ENCODE peak calls at places on chromosomes 1 and 21, in ten cellular contexts. G is CD8-positive, alpha-beta T cell; N is PC-3; D is tibial nerve; M is transverse colon; R is HCT116; Z is CD4-positive, alpha-beta memory T cell; K is mesendoderm; F is vagina; S is cardiac muscle cell. L is an unnamed sample. For H3K27me3, the result is how much of the 10 kb centered on the place peaks cover.

GRCh38 chr1:196896355-196896754 is 8.5 kb downstream of the CFHR4 start:
- DNase-seq in D (no peak), S (no peak), M (no peak), K (no peak), R (no peak), N (no peak), F (no peak), G (no peak), Z (no peak), L (no peak)

GRCh38 chr1:201850053-201850397 is 21.1 kb downstream of the IPO9 start:
- DNase-seq in G (no peak), R (no peak), S (peak), D (no peak), N (peak), Z (no peak), F (no peak), K (peak), M (no peak), L (no peak)

GRCh38 chr1:22275211-22275610 is 132.3 kb upstream of the WNT4 start:
- DNase-seq in Z (no peak), D (no peak), S (no peak), G (no peak), M (no peak), F (no peak), K (no peak), N (peak), R (no peak), L (no peak)

GRCh38 chr1:234934611-234935033 is 194.0 kb downstream of the TOMM20 start:
- DNase-seq in D (no peak), Z (no peak), G (no peak), N (peak), S (peak), K (no peak), F (no peak), R (no peak), M (no peak), L (peak)

GRCh38 chr1:89945852-89946476 is 48.9 kb upstream of the ZNF326 start:
- DNase-seq in Z (no peak), F (no peak), G (no peak), R (peak), D (no peak), K (no peak), N (peak), M (no peak), S (peak), L (no peak)

GRCh38 chr1:183936791-183937190 is 100.7 kb downstream of the COLGALT2 start:
- DNase-seq in N (no peak), M (no peak), Z (no peak), S (no peak), D (no peak), R (no peak), K (no peak), G (no peak), F (no peak), L (no peak)

GRCh38 chr1:11692899-11693590 is 1.5 kb downstream of the DRAXIN start:
- DNase-seq in N (peak), F (no peak), G (peak), R (peak), D (no peak), Z (peak), K (no peak), S (peak), M (peak), L (no peak)

GRCh38 chr1:44616991-44617702 is 57.1 kb downstream of the TMEM53 start:
- DNase-seq in Z (no peak), D (no peak), F (no peak), K (peak), N (no peak), M (peak), S (peak), R (no peak), G (no peak), L (no peak)

GRCh38 chr1:115466433-115466832 is 128.4 kb upstream of the NGF start:
- DNase-seq in R (no peak), M (no peak), Z (no peak), K (peak), D (no peak), F (no peak), N (no peak), G (no peak), S (peak), L (no peak)

GRCh38 chr1:235011064-235011598 is 117.5 kb downstream of the TOMM20 start:
- DNase-seq in D (no peak), R (no peak), Z (peak), K (no peak), M (no peak), S (no peak), G (no peak), F (no peak), N (no peak), L (no peak)

GRCh38 chr1:2334366-2334765 is 57.0 kb downstream of the MORN1 start:
- DNase-seq in R (no peak), F (no peak), N (no peak), D (no peak), Z (no peak), G (no peak), S (no peak), K (no peak), M (no peak), L (no peak)

GRCh38 chr1:116772648-116773045 is 18.4 kb downstream of the CD2 start:
- DNase-seq in G (no peak), S (peak), M (no peak), K (no peak), Z (no peak), N (peak), F (no peak), D (no peak), R (no peak), L (no peak)

GRCh38 chr1:42761567-42761966 is 5.3 kb downstream of the P3H1 start:
- DNase-seq in S (no peak), N (no peak), R (no peak), F (no peak), G (no peak), D (no peak), K (no peak), M (no peak), Z (no peak), L (no peak)

GRCh38 chr1:21165076-21165475 is 11.6 kb downstream of the EIF4G3 start:
- DNase-seq in D (no peak), M (no peak), G (no peak), S (peak), R (no peak), Z (no peak), K (no peak), N (no peak), F (no peak), L (no peak)

GRCh38 chr1:12620931-12621330 is 2.9 kb upstream of the DHRS3 start:
- DNase-seq in D (no peak), Z (no peak), G (no peak), K (no peak), F (no peak), N (no peak), M (no peak), R (no peak), S (no peak), L (no peak)

GRCh38 chr1:31771891-31772668 is 7.9 kb upstream of the ADGRB2 start:
- DNase-seq in G (no peak), R (no peak), Z (peak), N (peak), F (no peak), M (no peak), D (no peak), S (peak), K (no peak), L (no peak)

GRCh38 chr1:147843486-147843885 is 59.1 kb upstream of the GJA8 start:
- DNase-seq in Z (no peak), K (no peak), N (no peak), M (no peak), S (no peak), D (no peak), G (no peak), F (no peak), R (no peak), L (no peak)

GRCh38 chr1:228082975-228083870 is 715 bp downstream of the ARF1 start:
- DNase-seq in R (no peak), F (no peak), S (peak), Z (no peak), G (no peak), D (peak), K (peak), M (peak), N (peak), L (no peak)

GRCh38 chr1:226589008-226589733 is 40.6 kb downstream of the STUM start:
- DNase-seq in S (peak), R (no peak), M (no peak), N (no peak), G (no peak), K (no peak), F (no peak), D (no peak), Z (no peak), L (no peak)

DNA sequence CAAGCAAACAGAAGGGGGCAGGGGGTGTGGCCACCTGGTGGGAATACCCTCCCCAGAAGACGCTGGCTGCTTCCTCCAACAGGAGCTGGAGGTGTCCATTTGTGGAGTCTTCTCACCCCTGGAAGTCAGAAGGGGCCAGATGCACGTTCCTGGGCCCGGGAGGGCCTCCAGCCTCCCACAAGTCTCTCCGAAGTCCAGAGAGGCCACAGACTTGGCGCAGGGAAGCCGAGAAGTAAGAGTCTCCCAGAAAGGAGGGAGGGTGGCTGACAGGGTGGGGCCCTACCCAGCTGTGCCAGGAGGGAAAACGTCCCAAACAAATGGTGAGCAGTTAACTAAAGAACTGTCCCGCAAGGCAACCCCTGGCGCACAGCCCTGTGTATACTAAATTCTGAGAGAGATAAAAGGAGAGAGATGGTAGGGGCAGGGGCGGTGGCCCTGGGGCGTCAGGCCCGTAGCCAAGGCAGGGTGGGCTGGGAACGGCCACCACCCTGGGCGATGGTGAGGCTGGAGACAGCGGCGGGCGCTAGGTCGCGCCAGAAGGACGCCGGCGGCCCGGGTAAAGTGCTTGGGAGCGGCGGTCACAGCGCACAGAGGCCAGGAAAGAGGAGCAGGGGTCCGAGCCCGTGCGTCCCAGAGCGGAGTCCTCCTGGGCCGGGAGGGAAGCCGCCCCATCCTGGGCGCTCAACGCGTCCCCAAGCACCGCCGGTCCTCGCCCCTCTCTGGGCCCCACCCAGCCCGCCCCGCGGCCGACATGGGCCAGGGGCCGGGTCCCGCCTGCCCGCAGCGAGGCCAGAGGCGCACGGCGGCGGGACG is 1.2 kb downstream of the CHD5 start:
- DNase-seq in S (no peak), N (no peak), D (no peak), K (peak), M (no peak), F (no peak), Z (no peak), G (no peak), R (no peak), L (no peak)
- H3K27me3 ChIP-seq in S (half or more), N (under half), D (half or more), K (under half), M (half or more), F (under half), Z (under half), G (under half), R (under half), L (under half)

GRCh38 chr21:28252923-28253322 is 739.8 kb downstream of the LTN1 start:
- DNase-seq in M (no peak), D (no peak), F (no peak), Z (no peak), R (no peak), G (no peak), K (no peak), S (no peak), N (no peak), L (no peak)
- H3K27ac ChIP-seq in M (no peak), D (no peak), F (no peak), Z (no peak), R (no peak), G (no peak), K (no peak), S (no peak), N (no peak), L (no peak)

GRCh38 chr21:18673789-18674188 is 270.2 kb upstream of the TMPRSS15 start:
- DNase-seq in S (no peak), Z (no peak), N (no peak), R (no peak), D (no peak), F (no peak), K (no peak), M (no peak), G (no peak), L (no peak)

GRCh38 chr21:18677632-18678031 is 274.0 kb upstream of the TMPRSS15 start:
- DNase-seq in K (no peak), N (no peak), D (no peak), S (no peak), G (no peak), R (no peak), M (no peak), Z (no peak), F (no peak), L (no peak)
- H3K27me3 ChIP-seq in K (under half), N (under half), D (under half), S (under half), G (under half), R (under half), M (under half), Z (under half), F (under half), L (under half)

DNA sequence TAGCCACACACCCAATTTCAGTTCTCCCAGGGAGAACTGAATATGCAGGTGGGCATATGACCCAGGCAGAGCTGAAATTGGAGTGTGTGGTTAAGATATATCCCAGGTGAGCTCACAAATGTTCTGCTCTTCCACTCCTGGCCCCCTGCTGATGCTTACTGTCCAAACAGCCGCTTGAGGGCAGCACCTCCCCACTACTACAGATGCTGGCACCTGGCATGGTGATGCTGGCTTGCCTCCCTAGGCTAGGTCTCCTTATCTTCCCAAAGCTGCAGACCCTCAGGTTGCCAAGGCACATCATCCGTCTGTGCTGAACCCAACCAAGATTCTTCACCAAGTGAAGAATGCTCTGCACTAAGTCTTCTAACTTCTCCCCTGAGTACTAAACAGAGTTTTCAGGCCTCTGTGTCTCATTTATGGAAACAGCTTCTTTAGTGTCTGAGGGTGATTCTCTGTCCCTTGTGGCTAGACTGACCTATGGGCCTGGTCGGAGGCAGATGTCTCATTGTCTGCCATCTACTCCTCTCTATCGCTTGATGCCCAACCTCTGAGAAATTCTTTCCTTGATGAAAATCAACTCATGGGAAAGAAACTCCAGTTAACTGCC is 27.2 kb downstream of the XCL1 start:
- DNase-seq in N (peak), G (peak), K (peak), M (peak), D (peak), R (peak), F (no peak), Z (peak), S (peak), L (peak)
- H3K27ac ChIP-seq in N (no peak), G (no peak), K (no peak), M (no peak), D (no peak), R (no peak), F (no peak), Z (no peak), S (peak), L (no peak)

GRCh38 chr1:206946261-206946660 is at the start of gene PIGR:
- DNase-seq in F (no peak), M (peak), D (no peak), Z (no peak), G (no peak), K (no peak), S (no peak), R (no peak), N (no peak), L (no peak)
- H3K27me3 ChIP-seq in F (under half), M (under half), D (under half), Z (under half), G (under half), K (under half), S (under half), R (under half), N (under half), L (under half)

GRCh38 chr1:74679811-74680210 is 6.2 kb upstream of the ERICH3 start:
- DNase-seq in Z (no peak), S (no peak), N (peak), F (no peak), R (no peak), G (no peak), M (no peak), D (no peak), K (no peak), L (no peak)

GRCh38 chr1:74673351-74674111 is at the start of gene ERICH3:
- DNase-seq in K (peak), G (no peak), F (no peak), R (no peak), M (no peak), N (no peak), S (peak), D (no peak), Z (no peak), L (no peak)

DNA sequence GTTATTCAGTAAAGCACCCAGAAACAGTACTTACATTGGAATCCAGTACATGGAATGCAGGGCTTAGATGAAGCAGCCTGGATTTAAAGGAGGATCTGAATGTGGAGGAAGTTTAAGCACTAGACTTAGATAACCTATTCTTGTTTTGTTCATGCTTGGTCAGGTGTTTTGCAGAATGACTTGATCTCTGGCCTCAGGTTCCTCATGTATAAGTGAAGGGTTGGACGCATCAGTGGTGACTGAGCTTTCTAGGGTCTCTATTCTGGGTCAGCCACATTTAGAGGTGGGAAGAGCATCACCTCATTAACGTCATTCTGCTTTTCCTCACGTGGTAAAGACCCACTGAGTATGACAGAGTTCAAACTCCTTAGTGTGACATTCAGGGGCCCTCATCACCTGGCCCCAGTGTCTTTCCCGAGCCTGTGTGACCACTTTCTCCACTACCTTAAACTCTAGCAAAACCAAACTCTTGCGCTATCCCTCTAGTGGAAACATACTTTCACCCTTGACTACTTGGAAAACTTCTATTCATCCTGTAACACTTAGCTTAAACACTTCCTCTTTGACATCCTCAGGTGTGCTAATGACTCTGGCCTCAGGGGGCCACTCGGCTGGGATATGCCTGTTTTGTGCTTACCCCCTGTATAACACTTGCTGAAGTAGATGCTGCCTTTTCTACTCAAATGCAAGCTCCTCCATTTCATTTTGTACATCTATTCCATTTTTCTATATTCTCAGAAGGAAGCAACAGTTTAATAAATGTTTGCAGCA is 871 bp upstream of the ERICH3 start:
- DNase-seq in K (peak), G (no peak), Z (no peak), S (no peak), N (no peak), R (no peak), M (no peak), D (no peak), F (no peak), L (no peak)
- H3K27ac ChIP-seq in K (no peak), G (no peak), Z (no peak), S (no peak), N (no peak), R (no peak), M (no peak), D (no peak), F (no peak), L (no peak)

DNA sequence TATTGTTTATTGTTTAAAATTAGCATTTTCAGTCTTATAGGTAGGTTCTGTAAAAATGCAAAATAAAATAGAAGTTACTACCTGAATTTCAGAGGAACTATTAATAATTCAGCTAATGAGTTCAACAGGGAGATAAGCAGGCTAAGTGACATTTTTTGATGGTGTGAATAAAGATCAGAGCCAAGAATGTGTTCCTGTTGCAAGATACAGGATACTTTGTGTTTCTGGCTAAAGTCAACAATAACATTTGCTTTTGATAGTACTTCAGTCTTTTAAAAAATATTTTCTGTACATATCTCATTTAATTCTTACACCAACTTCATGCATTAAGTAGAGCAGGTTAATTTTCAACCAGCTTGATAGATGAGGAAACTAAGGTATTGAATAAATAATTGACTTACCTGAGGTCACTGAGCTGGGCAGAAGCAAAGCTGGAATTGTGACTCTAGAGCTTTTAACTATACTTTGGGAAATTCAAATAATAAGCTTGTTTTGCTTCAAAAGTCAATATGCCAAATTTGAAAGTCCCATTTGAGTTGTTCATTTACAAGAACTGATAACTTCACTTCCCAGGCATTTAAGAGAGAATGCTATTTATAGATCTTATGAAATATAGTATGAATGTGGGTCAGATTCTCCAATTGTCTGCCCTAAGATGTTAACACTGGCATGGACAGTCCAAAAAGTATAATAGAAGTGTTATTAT is 6.0 kb downstream of the GORAB start:
- DNase-seq in R (no peak), F (no peak), D (no peak), G (no peak), M (no peak), N (no peak), K (no peak), S (peak), Z (no peak), L (no peak)
- H3K27me3 ChIP-seq in R (under half), F (under half), D (under half), G (under half), M (under half), N (under half), K (under half), S (under half), Z (under half), L (under half)

DNA sequence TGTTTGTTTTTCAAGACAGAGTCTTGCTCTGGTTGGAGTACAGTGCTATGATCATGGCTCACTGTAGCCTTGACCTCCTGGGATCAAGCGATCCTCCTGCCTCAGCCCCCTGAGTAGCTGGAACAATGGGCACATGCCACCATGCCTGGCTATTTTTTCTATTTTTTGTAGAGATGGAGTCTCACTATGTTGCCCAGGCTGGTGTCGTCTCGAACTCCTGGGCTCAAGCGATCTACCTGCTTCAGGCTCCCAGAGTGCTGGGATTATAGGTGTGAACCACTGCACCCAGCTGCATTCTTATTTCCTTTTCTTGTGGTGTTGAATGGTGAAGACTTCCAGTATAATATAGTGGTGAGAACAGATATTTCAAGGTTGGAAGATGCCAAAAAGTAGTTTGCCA is 28.0 kb downstream of the B3GALT5 start:
- DNase-seq in K (no peak), S (no peak), N (no peak), D (no peak), R (no peak), Z (no peak), F (no peak), G (no peak), M (no peak), L (no peak)
- H3K27ac ChIP-seq in K (no peak), S (no peak), N (no peak), D (no peak), R (no peak), Z (no peak), F (no peak), G (no peak), M (no peak), L (no peak)